ENCODE peak calls at places on chromosomes 13 and 19, in seven cellular contexts. V, P, N, A, F, H and T are unnamed samples.

GRCh38 chr19:4636151-4636717 is 3.1 kb upstream of the TNFAIP8L1 start:
- DNase-seq in P (peak; percentile 93), N (peak; percentile 63), V (no peak), H (peak; percentile 77), A (peak; percentile 65), F (no peak), T (peak; percentile 43)

GRCh38 chr13:48586591-48587103 is 53.8 kb upstream of the RCBTB2 start:
- DNase-seq in V (no peak), P (no peak), H (no peak), A (no peak), N (no peak), F (no peak), T (peak; percentile 66)

GRCh38 chr19:10718205-10719196 is 622 bp downstream of the DNM2 start:
- DNase-seq in A (no peak), F (no peak), P (peak; percentile 71), N (peak; percentile 44), V (no peak), H (peak; percentile 53), T (no peak)

GRCh38 chr19:2215281-2215751 is 20.8 kb downstream of the PLEKHJ1 start:
- DNase-seq in P (peak; percentile 56), F (no peak), H (no peak), N (no peak), A (no peak), V (no peak), T (no peak)

GRCh38 chr13:29702912-29703351 is 107.4 kb upstream of the SLC7A1 start:
- DNase-seq in H (no peak), P (peak; percentile 24), N (no peak), A (no peak), F (peak; percentile 92), V (peak; percentile 51), T (no peak)

GRCh38 chr19:45400192-45400591 is 4.7 kb downstream of the PPP1R13L start:
- DNase-seq in A (no peak), P (no peak), F (no peak), N (no peak), H (no peak), V (peak; percentile 84), T (no peak)

GRCh38 chr13:93004919-93005318 is 221.7 kb upstream of the GPC6 start:
- DNase-seq in A (no peak), H (no peak), N (no peak), P (no peak), V (no peak), F (peak; percentile 4), T (no peak)

GRCh38 chr19:18049390-18049789 is 37.3 kb downstream of the IL12RB1 start:
- DNase-seq in H (no peak), P (no peak), A (peak; percentile 82), N (peak; percentile 87), V (peak; percentile 53), F (peak; percentile 38), T (peak; percentile 80)

GRCh38 chr19:14840206-14840605 is 5.2 kb upstream of the OR7A5 start:
- DNase-seq in V (no peak), N (no peak), P (no peak), H (no peak), F (no peak), A (no peak), T (no peak)

GRCh38 chr19:18086590-18087138 is at the start of gene IL12RB1:
- DNase-seq in A (no peak), P (no peak), F (no peak), H (peak; percentile 58), N (no peak), V (no peak), T (no peak)

GRCh38 chr13:89763011-89763410 is 1584.5 kb upstream of the MIR17HG start:
- DNase-seq in H (no peak), N (no peak), V (no peak), P (no peak), F (no peak), A (no peak), T (no peak)

GRCh38 chr13:104286566-104287290 is 1220.5 kb upstream of the SLC10A2 start:
- DNase-seq in N (no peak), H (no peak), A (no peak), V (no peak), P (no peak), F (no peak), T (no peak)

GRCh38 chr13:109135018-109135417 is 505.6 kb downstream of the MYO16 start:
- DNase-seq in F (no peak), H (no peak), V (no peak), P (no peak), N (no peak), A (no peak), T (no peak)
- TF ChIP-seq CTCF in F (peak; percentile 34), H (no peak), V (no peak), P (no peak), N (no peak), A (no peak), T (no peak)

GRCh38 chr19:6209680-6210079 is 70.1 kb downstream of the MLLT1 start:
- DNase-seq in F (no peak), N (no peak), H (no peak), V (no peak), P (no peak), A (no peak), T (no peak)
- TF ChIP-seq CTCF in F (no peak), N (no peak), H (no peak), V (peak; percentile 14), P (no peak), A (no peak), T (no peak)

GRCh38 chr13:57716295-57716694 is 84.8 kb downstream of the PCDH17 start:
- DNase-seq in V (no peak), A (no peak), P (no peak), F (no peak), H (no peak), N (no peak), T (no peak)
- TF ChIP-seq CTCF in V (no peak), A (no peak), P (no peak), F (peak; percentile 5), H (no peak), N (no peak), T (no peak)

DNA sequence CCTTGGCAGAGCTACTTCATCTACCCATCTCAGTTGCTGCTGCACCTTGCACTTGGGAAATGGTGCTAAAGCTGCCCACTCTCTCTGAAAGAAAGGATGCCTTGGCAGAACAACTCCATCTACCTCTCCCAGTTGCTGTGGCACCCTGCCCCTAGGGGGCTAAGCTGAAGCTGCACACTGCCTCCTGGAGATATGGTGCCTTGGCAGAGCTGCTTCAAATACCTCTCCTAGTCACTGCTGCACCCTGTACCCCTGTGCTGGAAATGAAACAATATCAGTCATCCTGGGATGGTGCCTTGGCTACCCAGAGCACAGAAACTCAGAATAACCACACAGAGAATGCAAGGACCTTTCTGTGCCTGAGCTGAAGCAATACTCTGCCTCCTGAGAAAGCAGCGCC is 615.8 kb downstream of the DIAPH3 start:
- DNase-seq in F (no peak), A (no peak), N (no peak), P (no peak), H (no peak), V (no peak), T (no peak)
- TF ChIP-seq CTCF in F (peak; percentile 19), A (no peak), N (no peak), P (no peak), H (no peak), V (no peak), T (no peak)

DNA sequence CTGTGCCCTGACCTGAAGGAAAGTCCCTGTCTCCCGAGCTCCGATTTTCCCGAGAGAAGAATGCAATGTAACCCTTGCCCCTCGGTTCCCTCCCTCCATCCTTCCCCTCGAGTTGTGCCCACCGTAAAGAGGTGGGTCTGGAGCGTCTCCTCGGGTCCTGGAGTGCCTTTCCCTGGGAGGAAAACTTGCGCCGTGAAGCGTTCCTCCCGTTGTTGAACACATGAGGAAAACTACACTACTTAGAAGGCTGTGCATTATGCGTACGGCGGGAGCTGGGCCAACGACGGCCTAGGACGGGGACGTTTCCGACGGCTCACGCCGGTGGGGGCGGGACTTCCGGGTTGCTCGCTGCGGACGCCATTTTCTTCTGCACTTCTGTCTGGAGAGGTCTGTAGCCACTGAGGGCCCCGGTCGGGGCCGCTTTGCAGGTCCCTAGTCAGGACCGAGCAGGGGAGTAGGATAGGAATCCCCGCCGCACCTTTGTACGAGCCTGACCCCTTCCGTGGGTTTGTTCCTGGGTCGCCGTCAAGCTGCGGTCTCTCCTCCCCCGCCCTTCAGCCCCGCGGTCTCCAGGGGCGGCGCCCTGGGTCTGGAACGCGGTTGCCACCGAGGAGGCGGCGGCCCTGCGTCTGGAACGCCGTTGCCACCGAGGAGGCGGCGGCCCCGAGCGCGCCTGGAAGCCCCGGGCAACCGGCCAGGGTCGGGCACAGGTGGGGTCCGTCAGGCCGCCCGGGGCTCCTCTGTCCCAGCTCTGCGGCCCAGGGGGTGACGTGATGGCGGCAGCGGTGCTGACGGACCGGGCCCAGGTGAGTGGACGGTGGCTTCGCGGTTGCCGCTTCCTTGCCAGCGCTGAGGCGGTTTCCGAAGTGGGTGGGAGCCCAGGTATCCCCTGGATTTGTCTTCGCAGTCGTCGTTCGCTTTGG is at the start of gene ZNF264:
- DNase-seq in P (peak; percentile 87), F (peak; percentile 89), N (peak; percentile 90), H (peak; percentile 88), V (peak; percentile 87), A (peak; percentile 92), T (peak; percentile 91)
- TF ChIP-seq CTCF in P (no peak), F (no peak), N (no peak), H (no peak), V (no peak), A (no peak), T (peak; percentile 4)

GRCh38 chr13:33285420-33286124 is at the start of gene STARD13:
- DNase-seq in P (peak; percentile 79), V (peak; percentile 96), N (peak; percentile 91), A (peak; percentile 97), H (no peak), F (peak; percentile 98), T (peak; percentile 54)
- TF ChIP-seq CTCF in P (no peak), V (no peak), N (peak; percentile 67), A (peak; percentile 10), H (no peak), F (peak; percentile 71), T (peak; percentile 58)